ENCODE peak calls at places on chromosomes 13 and 19, in four cellular contexts. H is SK-N-SH, L is WTC11, R is GM12878. P is an unnamed sample.

GRCh38 chr13:106151056-106151699 is 384.3 kb downstream of the EFNB2 start:
- DNase-seq in H (no peak), R (no peak), L (no peak), P (no peak)

GRCh38 chr13:77811981-77812380 is 106.7 kb downstream of the EDNRB start:
- DNase-seq in R (no peak), L (no peak), H (no peak), P (no peak)

GRCh38 chr13:30998548-30999140 is 66.2 kb downstream of the TEX26 start:
- DNase-seq in H (peak), R (no peak), L (no peak), P (no peak)

GRCh38 chr13:50731400-50731799 is 112.1 kb downstream of the DLEU7 start:
- DNase-seq in H (no peak), L (no peak), R (peak), P (no peak)

GRCh38 chr13:43374621-43375020 is 351.2 kb downstream of the DNAJC15 start:
- DNase-seq in H (no peak), R (no peak), L (no peak), P (no peak)

GRCh38 chr13:84983321-84983720 is 815.9 kb downstream of the SLITRK6 start:
- DNase-seq in H (no peak), L (no peak), R (no peak), P (no peak)

GRCh38 chr19:2523630-2524311 is 47.8 kb downstream of the GADD45B start:
- DNase-seq in R (no peak), H (no peak), L (no peak), P (no peak)

GRCh38 chr19:23792784-23793183 is 34.1 kb upstream of the ZNF681 start:
- DNase-seq in H (no peak), L (no peak), R (no peak), P (no peak)

DNA sequence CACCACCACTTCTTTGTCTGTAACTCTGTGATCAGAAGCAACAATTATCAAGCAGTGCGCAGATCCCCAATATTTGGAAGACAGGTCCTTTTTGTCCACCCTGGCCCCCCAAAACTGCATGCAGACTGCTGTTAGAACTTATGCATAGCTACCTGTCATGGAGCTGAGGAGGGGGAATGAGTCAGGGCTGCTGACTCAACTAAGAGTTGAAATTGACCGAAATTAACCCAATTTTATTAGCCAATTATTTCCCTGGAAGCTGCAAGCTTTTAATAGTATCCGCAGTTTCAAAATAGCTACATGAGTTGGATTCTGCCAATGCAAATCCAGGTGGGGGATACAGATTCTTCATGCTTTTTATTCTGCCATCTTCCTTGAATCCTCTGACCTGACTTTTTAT is 14.0 kb upstream of the ZNF491 start:
- DNase-seq in H (no peak), R (no peak), L (no peak), P (no peak)
- TF ChIP-seq USF1 in H (no peak), R (no peak), L (no peak), P (no peak)

DNA sequence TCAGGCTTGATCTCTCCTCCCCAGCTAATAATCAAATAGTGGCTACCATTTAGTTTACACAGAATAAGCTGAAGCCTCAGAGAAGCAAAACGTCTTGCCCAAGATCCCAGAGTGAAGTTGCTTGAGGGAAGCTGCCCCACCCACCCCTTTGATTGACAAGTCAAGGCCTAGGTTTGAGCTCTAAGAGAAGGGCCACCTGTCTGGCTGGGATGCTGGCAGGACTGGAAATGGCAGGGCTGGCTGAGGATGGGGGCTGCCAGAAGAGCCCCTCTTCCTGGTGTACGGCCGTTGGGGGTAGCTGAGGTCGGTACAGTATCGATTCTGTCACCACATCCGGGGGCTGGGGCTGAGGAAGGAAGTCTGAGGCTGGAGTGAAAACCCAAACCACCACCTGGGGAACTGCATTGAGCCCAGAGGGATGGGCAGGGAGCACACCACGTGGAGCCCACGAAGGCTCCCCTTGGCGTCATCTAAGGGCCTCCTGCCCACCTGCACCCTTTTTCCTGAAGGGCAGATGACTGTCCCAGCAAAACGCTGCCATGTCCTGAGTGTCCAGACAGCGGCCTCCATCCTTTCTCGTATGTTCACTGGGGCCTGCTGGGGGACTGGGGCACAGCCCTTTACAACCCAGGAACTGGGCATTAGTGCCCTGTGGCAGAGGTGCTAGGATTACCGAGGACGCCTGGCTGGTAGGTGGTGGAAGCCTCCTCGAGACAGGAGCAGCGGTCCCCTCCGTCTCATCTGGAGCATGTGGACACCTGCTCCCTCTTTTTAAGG is 1.4 kb upstream of the PRKD2 start:
- DNase-seq in R (peak), L (peak), H (no peak), P (no peak)
- TF ChIP-seq USF1 in R (peak), L (no peak), H (no peak), P (no peak)

GRCh38 chr19:19111138-19111835 is 27.0 kb downstream of the TMEM161A start:
- DNase-seq in H (peak), R (no peak), L (peak), P (no peak)

GRCh38 chr19:19109601-19110000 is 28.7 kb downstream of the TMEM161A start:
- DNase-seq in R (no peak), H (no peak), L (no peak), P (no peak)

GRCh38 chr19:19111967-19112580 is 26.2 kb downstream of the TMEM161A start:
- DNase-seq in H (peak), L (no peak), R (no peak), P (no peak)

GRCh38 chr19:19113040-19113541 is 25.2 kb downstream of the TMEM161A start:
- DNase-seq in L (peak), H (peak), R (no peak), P (peak)

GRCh38 chr19:19110410-19111137 is 27.7 kb downstream of the TMEM161A start:
- DNase-seq in H (peak), L (peak), R (no peak), P (no peak)
- TF ChIP-seq USF1 in H (no peak), L (peak), R (no peak), P (no peak)

GRCh38 chr19:18408053-18408476 is 10.6 kb upstream of the LRRC25 start:
- DNase-seq in R (peak), L (peak), H (peak), P (peak)
- TF ChIP-seq USF1 in R (peak), L (no peak), H (no peak), P (peak)

GRCh38 chr13:33033361-33033812 is 17.2 kb downstream of the KL start:
- DNase-seq in L (no peak), H (no peak), R (no peak), P (no peak)
- TF ChIP-seq USF1 in L (no peak), H (no peak), R (no peak), P (no peak)

GRCh38 chr19:15245370-15246197 is 13.3 kb upstream of the EPHX3 start:
- DNase-seq in H (no peak), L (no peak), R (no peak), P (no peak)

GRCh38 chr19:15248648-15249559 is 16.7 kb upstream of the EPHX3 start:
- DNase-seq in H (no peak), R (no peak), L (no peak), P (no peak)

GRCh38 chr19:15246198-15246481 is 13.9 kb upstream of the EPHX3 start:
- DNase-seq in L (no peak), R (no peak), H (no peak), P (no peak)

GRCh38 chr19:15248106-15248505 is 15.9 kb upstream of the EPHX3 start:
- DNase-seq in L (no peak), H (no peak), R (no peak), P (no peak)

DNA sequence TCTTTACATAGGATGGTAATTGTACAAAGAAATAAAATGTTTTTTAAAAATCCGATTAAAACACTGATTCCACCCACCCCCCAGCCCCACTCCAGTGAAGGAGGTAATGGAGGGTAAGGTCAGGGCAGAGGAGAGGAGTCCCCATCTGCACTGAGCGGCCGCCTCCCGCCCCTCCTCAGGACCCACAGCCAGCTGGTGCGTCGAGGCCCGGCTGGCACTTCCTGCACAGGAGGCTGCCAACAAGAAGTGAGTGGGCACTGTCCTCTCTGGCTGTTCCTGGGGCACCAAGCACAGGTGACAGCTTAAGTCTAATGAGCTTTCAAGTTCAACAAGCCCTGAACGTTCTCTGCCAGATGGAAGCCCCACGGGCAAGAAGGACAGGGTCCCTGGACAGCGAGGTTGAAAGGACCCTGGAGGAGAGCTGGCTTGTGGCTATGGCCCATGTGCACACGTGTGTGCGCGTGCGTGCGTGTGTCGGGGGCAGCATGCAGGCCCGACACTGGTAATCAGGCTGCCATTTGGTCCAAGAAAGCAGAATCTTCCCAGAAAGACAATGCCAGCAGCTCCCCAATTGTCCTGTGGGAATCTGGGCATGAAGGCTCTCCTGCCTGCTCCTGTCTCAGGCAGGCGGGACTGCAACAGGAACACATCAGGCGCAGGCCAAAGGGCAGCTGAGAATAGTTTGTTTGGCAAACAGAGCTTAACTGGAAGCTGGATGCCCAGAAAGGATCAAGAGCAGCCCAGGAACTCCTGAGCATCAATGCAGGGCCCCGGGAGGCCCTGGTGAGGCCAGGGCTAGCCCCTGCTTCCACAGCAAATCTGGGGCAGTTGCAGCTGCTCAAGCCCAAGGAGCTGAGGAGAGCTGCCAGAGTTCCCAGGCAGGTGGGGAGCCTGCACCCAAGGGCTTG is 15.1 kb upstream of the EPHX3 start:
- DNase-seq in H (no peak), L (no peak), R (no peak), P (no peak)
- TF ChIP-seq USF1 in H (no peak), L (no peak), R (no peak), P (no peak)

P was measured in K562.